ENCODE peak calls at places on chromosomes 12 and 14, in six cellular contexts. H is keratinocyte, R is mucosa of descending colon, C is cardiac muscle cell, M is mammary epithelial cell, U is MG63. P is an unnamed sample. For H3K9me3, the result is how much of the 10 kb centered on the place peaks cover.

GRCh38 chr14:101007004-101007614 is 103.6 kb upstream of the RTL1 start:
- DNase-seq in H (no peak), R (no peak), C (no peak), M (no peak), U (no peak), P (no peak)

GRCh38 chr14:96625436-96625945 is 123.3 kb downstream of the PAPOLA start:
- DNase-seq in H (no peak), R (no peak), C (no peak), M (no peak), U (no peak), P (no peak)

GRCh38 chr14:95531473-95531872 is 3.4 kb upstream of the GLRX5 start:
- DNase-seq in H (no peak), R (no peak), C (peak), M (peak), U (no peak), P (no peak)

GRCh38 chr14:73718742-73719251 is 4.6 kb upstream of the PNMA1 start:
- DNase-seq in H (no peak), R (no peak), C (no peak), M (no peak), U (no peak), P (no peak)

GRCh38 chr14:22849212-22849819 is 12.9 kb downstream of the MMP14 start:
- DNase-seq in H (no peak), R (peak), C (peak), M (peak), U (peak), P (no peak)

GRCh38 chr14:99509871-99510555 is 28.8 kb downstream of the CCNK start:
- DNase-seq in H (no peak), R (no peak), C (no peak), M (no peak), U (no peak), P (no peak)

GRCh38 chr14:99361596-99362220 is 89.7 kb upstream of the BCL11B start:
- DNase-seq in H (no peak), R (no peak), C (no peak), M (no peak), U (no peak), P (no peak)

GRCh38 chr12:46269429-46270241 is 792 bp upstream of the SLC38A1 start:
- DNase-seq in H (no peak), R (peak), C (no peak), M (peak), U (no peak), P (peak)

GRCh38 chr14:55265197-55265596 is 6.0 kb upstream of the FBXO34 start:
- DNase-seq in H (no peak), R (no peak), C (no peak), M (no peak), U (no peak), P (no peak)

GRCh38 chr12:106080786-106081185 is 58.0 kb downstream of the NUAK1 start:
- DNase-seq in H (no peak), R (no peak), C (no peak), M (no peak), U (no peak), P (no peak)

GRCh38 chr12:98618952-98619351 is 25.5 kb downstream of the SLC25A3 start:
- DNase-seq in H (no peak), R (no peak), C (peak), M (no peak), U (no peak), P (no peak)

GRCh38 chr14:51448831-51449665 is 202.7 kb upstream of the FRMD6 start:
- DNase-seq in H (no peak), R (no peak), C (peak), M (peak), U (peak), P (no peak)

GRCh38 chr14:56841611-56842010 is 31.3 kb upstream of the OTX2 start:
- DNase-seq in H (no peak), R (no peak), C (no peak), M (no peak), U (no peak), P (no peak)

GRCh38 chr14:28653521-28653920 is 113.1 kb upstream of the FOXG1 start:
- DNase-seq in H (peak), R (no peak), C (no peak), M (peak), U (no peak), P (no peak)

GRCh38 chr14:71594828-71595227 is 337.4 kb upstream of the RGS6 start:
- DNase-seq in H (no peak), R (no peak), C (peak), M (no peak), U (no peak), P (no peak)

GRCh38 chr12:47882796-47883546 is 21.8 kb downstream of the VDR start:
- DNase-seq in H (no peak), R (peak), C (no peak), M (peak), U (no peak), P (no peak)

GRCh38 chr12:106696861-106697417 is 77.5 kb upstream of the RIC8B start:
- DNase-seq in H (no peak), R (no peak), C (no peak), M (no peak), U (no peak), P (no peak)

GRCh38 chr14:99363051-99363450 is 91.1 kb upstream of the BCL11B start:
- DNase-seq in H (no peak), R (no peak), C (no peak), M (no peak), U (no peak), P (no peak)

GRCh38 chr14:89767861-89768268 is 186.7 kb downstream of the EFCAB11 start:
- DNase-seq in H (no peak), R (no peak), C (peak), M (peak), U (peak), P (peak)

GRCh38 chr12:70815866-70816470 is 104.6 kb downstream of the PTPRR start:
- DNase-seq in H (no peak), R (no peak), C (no peak), M (no peak), U (no peak), P (no peak)

GRCh38 chr12:131282292-131283080 is 328.8 kb downstream of the ADGRD1 start:
- DNase-seq in H (no peak), R (peak), C (no peak), M (no peak), U (no peak), P (no peak)

DNA sequence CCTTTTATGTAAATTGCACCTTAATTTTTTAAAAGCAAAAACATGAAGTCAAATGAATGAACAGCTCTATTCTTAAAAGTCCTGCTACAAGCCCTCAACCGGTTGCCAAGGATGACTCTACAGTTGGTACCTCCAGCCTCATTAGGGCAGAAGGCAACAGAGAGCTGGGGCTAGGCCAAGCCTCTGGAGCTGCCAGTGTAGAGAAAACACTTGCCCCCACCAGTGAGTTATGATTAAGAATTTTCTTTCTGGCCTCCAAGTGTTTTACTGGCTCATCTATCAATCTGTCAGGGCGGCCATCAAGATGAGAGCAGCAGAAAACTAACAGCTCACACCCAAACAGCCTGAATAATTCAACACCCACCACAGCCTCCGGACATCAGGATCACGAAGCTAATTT is 40.6 kb upstream of the CMKLR1 start:
- DNase-seq in H (no peak), R (no peak), C (no peak), M (no peak), U (peak), P (no peak)
- H3K9me3 ChIP-seq in H (under half), R (under half), C (under half), M (under half), U (under half), P (under half)

DNA sequence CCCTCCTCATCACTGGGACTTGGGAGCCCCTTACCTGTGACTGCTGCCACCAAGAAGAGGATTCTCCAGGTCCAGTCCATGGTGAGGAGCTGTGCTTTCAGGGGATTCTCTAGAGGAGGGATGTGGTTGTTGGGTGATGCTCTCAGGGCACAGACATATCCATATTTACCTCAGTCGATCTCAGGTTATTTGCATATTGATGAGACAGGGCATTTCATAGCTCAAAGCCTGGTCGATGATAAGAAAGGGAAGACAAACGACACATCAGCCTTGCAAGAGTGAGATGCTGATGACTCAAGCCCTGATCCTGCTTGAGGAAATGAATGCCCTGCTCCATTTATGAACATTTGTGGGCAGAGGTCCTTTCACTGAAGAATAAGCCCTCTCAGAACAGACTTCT is 981.0 kb downstream of the TMEM121 start:
- DNase-seq in H (no peak), R (no peak), C (no peak), M (no peak), U (no peak), P (no peak)
- H3K9me3 ChIP-seq in H (under half), R (under half), C (under half), M (under half), U (under half), P (under half)

GRCh38 chr14:20184181-20184580 is 6.5 kb upstream of the OR11G2 start:
- DNase-seq in H (no peak), R (no peak), C (no peak), M (no peak), U (peak), P (no peak)
- H3K9me3 ChIP-seq in H (under half), R (under half), C (under half), M (under half), U (under half), P (under half)

DNA sequence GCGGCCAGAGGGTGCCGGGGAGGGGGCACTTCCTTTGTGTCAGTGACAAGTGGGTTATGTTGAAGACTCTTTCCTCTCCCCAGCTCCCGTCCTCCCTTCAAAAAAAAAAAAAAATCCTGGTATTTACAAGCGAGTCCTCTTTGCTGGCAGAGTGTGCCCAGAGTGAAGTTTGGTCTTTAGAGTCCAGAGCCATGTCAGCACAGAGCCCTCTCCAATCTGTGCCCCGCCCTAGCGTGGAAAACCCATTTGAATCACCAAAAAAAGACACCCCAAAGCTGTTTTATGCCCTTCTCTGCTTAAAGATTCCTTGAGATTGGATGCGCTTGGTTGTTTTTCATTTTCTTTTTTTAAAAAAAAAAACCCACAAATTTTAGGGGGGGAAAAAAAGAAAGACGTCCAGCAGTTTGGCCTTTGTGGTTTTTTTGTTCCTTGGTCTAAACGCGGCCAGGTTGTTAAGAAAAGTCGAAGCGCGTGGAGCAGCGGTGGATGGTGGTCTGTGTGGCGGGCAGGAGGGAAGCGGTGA is 3.3 kb downstream of the NKX2-1 start:
- DNase-seq in H (no peak), R (no peak), C (no peak), M (no peak), U (no peak), P (no peak)
- H3K9me3 ChIP-seq in H (under half), R (under half), C (under half), M (under half), U (under half), P (under half)

GRCh38 chr14:39897657-39898056 is 465.4 kb upstream of the FBXO33 start:
- DNase-seq in H (no peak), R (no peak), C (no peak), M (no peak), U (no peak), P (no peak)
- H3K9me3 ChIP-seq in H (under half), R (half or more), C (under half), M (under half), U (under half), P (under half)

DNA sequence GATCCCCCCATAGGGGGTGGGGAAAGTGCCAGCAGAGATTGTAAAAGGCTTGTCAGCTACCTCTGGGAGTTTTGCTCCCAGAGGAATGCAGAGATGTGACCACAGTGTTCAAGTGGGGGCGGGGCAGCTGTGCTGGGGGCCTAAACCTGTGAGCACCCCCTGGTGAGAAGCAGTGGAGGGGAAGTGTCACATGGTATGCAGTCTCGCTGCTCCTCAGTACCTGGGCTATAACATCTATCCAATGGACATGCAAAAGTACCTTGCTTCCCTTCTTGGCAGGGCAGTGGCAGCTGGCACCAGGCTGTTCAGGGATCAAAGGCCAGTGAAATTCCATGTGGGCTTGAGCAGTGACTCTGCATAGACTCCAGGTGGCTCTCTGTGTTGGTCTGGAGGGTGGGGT is 20.3 kb downstream of the OR4K2 start:
- DNase-seq in H (no peak), R (no peak), C (no peak), M (no peak), U (no peak), P (no peak)
- H3K9me3 ChIP-seq in H (under half), R (half or more), C (under half), M (under half), U (under half), P (under half)